ENCODE peak calls at places on chromosomes 11 and 22, in seven cellular contexts. T, O, S, N, I, R and P are unnamed samples.

GRCh38 chr11:116052603-116053537 is 548.7 kb upstream of the CADM1 start:
- DNase-seq in T (no peak), O (no peak), S (no peak), N (no peak), I (no peak), R (no peak), P (no peak)

GRCh38 chr22:24450600-24450999 is 23.2 kb downstream of the ADORA2A start:
- DNase-seq in T (no peak), O (no peak), S (no peak), N (no peak), I (no peak), R (no peak), P (no peak)

GRCh38 chr11:95456704-95457491 is 225.9 kb upstream of the SESN3 start:
- DNase-seq in T (no peak), O (no peak), S (no peak), N (no peak), I (no peak), R (no peak), P (no peak)

GRCh38 chr22:25643232-25644000 is 78.9 kb downstream of the GRK3 start:
- DNase-seq in T (no peak), O (no peak), S (no peak), N (no peak), I (no peak), R (no peak), P (no peak)

GRCh38 chr11:65646921-65647701 is 9.2 kb downstream of the SIPA1 start:
- DNase-seq in T (no peak), O (no peak), S (peak), N (no peak), I (peak), R (no peak), P (no peak)

GRCh38 chr11:63212742-63213141 is 30.7 kb downstream of the SLC22A25 start:
- DNase-seq in T (peak), O (peak), S (no peak), N (peak), I (peak), R (peak), P (peak)

GRCh38 chr11:94544832-94545640 is 1.3 kb downstream of the FUT4 start:
- DNase-seq in T (no peak), O (no peak), S (peak), N (no peak), I (no peak), R (peak), P (no peak)

GRCh38 chr11:115321602-115322289 is 182.5 kb downstream of the CADM1 start:
- DNase-seq in T (no peak), O (no peak), S (no peak), N (no peak), I (no peak), R (no peak), P (no peak)

GRCh38 chr11:2091786-2092463 is 47.3 kb downstream of the IGF2 start:
- DNase-seq in T (no peak), O (no peak), S (peak), N (no peak), I (no peak), R (no peak), P (no peak)

GRCh38 chr22:35564975-35565867 is 24.6 kb downstream of the RASD2 start:
- DNase-seq in T (no peak), O (no peak), S (no peak), N (no peak), I (no peak), R (no peak), P (no peak)

GRCh38 chr22:35446365-35446764 is 46.4 kb downstream of the MCM5 start:
- DNase-seq in T (no peak), O (no peak), S (no peak), N (no peak), I (no peak), R (no peak), P (peak)

GRCh38 chr11:75872887-75873416 is 57.9 kb downstream of the UVRAG start:
- DNase-seq in T (peak), O (no peak), S (no peak), N (no peak), I (no peak), R (no peak), P (no peak)

GRCh38 chr22:21026783-21027692 is 5.3 kb downstream of the SLC7A4 start:
- DNase-seq in T (no peak), O (no peak), S (no peak), N (no peak), I (no peak), R (no peak), P (no peak)

GRCh38 chr11:94106699-94107098 is 21.9 kb upstream of the PANX1 start:
- DNase-seq in T (no peak), O (no peak), S (no peak), N (no peak), I (no peak), R (no peak), P (no peak)

GRCh38 chr22:25403284-25403606 is 161.2 kb upstream of the GRK3 start:
- DNase-seq in T (no peak), O (no peak), S (no peak), N (no peak), I (no peak), R (no peak), P (no peak)

GRCh38 chr22:44387486-44387885 is 74.7 kb upstream of the SHISAL1 start:
- DNase-seq in T (no peak), O (no peak), S (no peak), N (no peak), I (no peak), R (no peak), P (no peak)

GRCh38 chr11:2537896-2538855 is 93.4 kb downstream of the KCNQ1 start:
- DNase-seq in T (no peak), O (no peak), S (peak), N (no peak), I (no peak), R (no peak), P (no peak)

GRCh38 chr11:67644042-67644441 is 4.5 kb upstream of the TBX10 start:
- DNase-seq in T (no peak), O (no peak), S (no peak), N (no peak), I (peak), R (no peak), P (peak)
- TF ChIP-seq CTCF in T (peak), O (peak), S (no peak), N (peak), I (no peak), R (peak), P (peak)

DNA sequence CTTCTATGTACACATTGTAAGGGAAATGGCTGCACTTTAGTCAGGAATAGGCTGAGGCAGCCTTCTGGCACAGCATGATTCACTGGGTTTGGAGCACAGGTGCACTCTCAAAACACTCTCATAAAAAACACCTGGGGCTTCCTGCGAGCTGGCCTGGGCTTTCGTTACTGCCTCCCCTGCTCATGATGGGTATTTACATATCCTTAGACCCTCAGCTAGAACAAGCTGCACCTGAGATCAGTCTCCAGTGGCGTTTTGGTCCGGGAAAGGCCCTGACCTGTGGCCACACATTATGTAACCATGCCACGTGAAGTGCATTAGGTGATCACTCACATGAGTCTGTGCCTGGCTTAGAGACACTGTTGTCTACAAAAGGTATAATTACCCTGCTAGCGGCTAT is 321.7 kb downstream of the TMEM135 start:
- DNase-seq in T (no peak), O (no peak), S (no peak), N (no peak), I (no peak), R (no peak), P (no peak)
- TF ChIP-seq CTCF in T (no peak), O (no peak), S (no peak), N (no peak), I (no peak), R (no peak), P (no peak)

GRCh38 chr11:74684661-74685060 is 46.6 kb downstream of the CHRDL2 start:
- DNase-seq in T (no peak), O (no peak), S (no peak), N (no peak), I (no peak), R (no peak), P (no peak)

GRCh38 chr11:74685338-74685737 is 45.9 kb downstream of the CHRDL2 start:
- DNase-seq in T (no peak), O (no peak), S (no peak), N (no peak), I (no peak), R (no peak), P (no peak)

GRCh38 chr11:74685905-74686304 is 45.3 kb downstream of the CHRDL2 start:
- DNase-seq in T (no peak), O (no peak), S (no peak), N (no peak), I (no peak), R (no peak), P (no peak)

GRCh38 chr11:74687237-74688005 is 43.8 kb downstream of the CHRDL2 start:
- DNase-seq in T (no peak), O (no peak), S (no peak), N (no peak), I (no peak), R (no peak), P (no peak)

GRCh38 chr11:74686792-74687191 is 44.4 kb downstream of the CHRDL2 start:
- DNase-seq in T (no peak), O (no peak), S (no peak), N (no peak), I (no peak), R (no peak), P (no peak)
- TF ChIP-seq CTCF in T (no peak), O (no peak), S (no peak), N (no peak), I (no peak), R (no peak), P (no peak)

GRCh38 chr11:87281496-87281895 is 243.8 kb downstream of the TMEM135 start:
- DNase-seq in T (no peak), O (no peak), S (no peak), N (no peak), I (peak), R (no peak), P (peak)
- TF ChIP-seq CTCF in T (no peak), O (no peak), S (no peak), N (no peak), I (peak), R (no peak), P (peak)

GRCh38 chr11:16252373-16252772 is 104.0 kb downstream of the SOX6 start:
- DNase-seq in T (no peak), O (peak), S (no peak), N (no peak), I (peak), R (no peak), P (peak)
- TF ChIP-seq CTCF in T (no peak), O (no peak), S (peak), N (no peak), I (no peak), R (peak), P (no peak)

GRCh38 chr11:8776209-8776608 is 93.6 kb downstream of the RPL27A start:
- DNase-seq in T (no peak), O (no peak), S (no peak), N (no peak), I (no peak), R (no peak), P (no peak)

GRCh38 chr11:8775341-8776133 is 92.9 kb downstream of the RPL27A start:
- DNase-seq in T (no peak), O (no peak), S (peak), N (no peak), I (no peak), R (no peak), P (no peak)

GRCh38 chr11:8773125-8773524 is 90.5 kb downstream of the RPL27A start:
- DNase-seq in T (no peak), O (no peak), S (no peak), N (no peak), I (no peak), R (no peak), P (no peak)

GRCh38 chr11:8772571-8772970 is 90.0 kb downstream of the RPL27A start:
- DNase-seq in T (no peak), O (no peak), S (no peak), N (no peak), I (no peak), R (no peak), P (no peak)

GRCh38 chr11:8773916-8774537 is 91.4 kb downstream of the RPL27A start:
- DNase-seq in T (peak), O (no peak), S (no peak), N (no peak), I (no peak), R (no peak), P (no peak)
- TF ChIP-seq CTCF in T (no peak), O (no peak), S (no peak), N (no peak), I (no peak), R (no peak), P (no peak)

GRCh38 chr11:114080769-114081168 is 21.3 kb downstream of the ZBTB16 start:
- DNase-seq in T (no peak), O (no peak), S (no peak), N (no peak), I (no peak), R (no peak), P (no peak)

GRCh38 chr11:114078423-114078822 is 18.9 kb downstream of the ZBTB16 start:
- DNase-seq in T (no peak), O (no peak), S (no peak), N (no peak), I (no peak), R (no peak), P (no peak)

GRCh38 chr11:114081641-114082414 is 22.3 kb downstream of the ZBTB16 start:
- DNase-seq in T (no peak), O (no peak), S (no peak), N (no peak), I (no peak), R (no peak), P (peak)

GRCh38 chr11:114079406-114080072 is 20.0 kb downstream of the ZBTB16 start:
- DNase-seq in T (no peak), O (no peak), S (no peak), N (no peak), I (no peak), R (no peak), P (no peak)

GRCh38 chr11:114080219-114080618 is 20.7 kb downstream of the ZBTB16 start:
- DNase-seq in T (no peak), O (no peak), S (no peak), N (no peak), I (no peak), R (no peak), P (peak)
- TF ChIP-seq CTCF in T (no peak), O (no peak), S (no peak), N (no peak), I (no peak), R (no peak), P (no peak)

DNA sequence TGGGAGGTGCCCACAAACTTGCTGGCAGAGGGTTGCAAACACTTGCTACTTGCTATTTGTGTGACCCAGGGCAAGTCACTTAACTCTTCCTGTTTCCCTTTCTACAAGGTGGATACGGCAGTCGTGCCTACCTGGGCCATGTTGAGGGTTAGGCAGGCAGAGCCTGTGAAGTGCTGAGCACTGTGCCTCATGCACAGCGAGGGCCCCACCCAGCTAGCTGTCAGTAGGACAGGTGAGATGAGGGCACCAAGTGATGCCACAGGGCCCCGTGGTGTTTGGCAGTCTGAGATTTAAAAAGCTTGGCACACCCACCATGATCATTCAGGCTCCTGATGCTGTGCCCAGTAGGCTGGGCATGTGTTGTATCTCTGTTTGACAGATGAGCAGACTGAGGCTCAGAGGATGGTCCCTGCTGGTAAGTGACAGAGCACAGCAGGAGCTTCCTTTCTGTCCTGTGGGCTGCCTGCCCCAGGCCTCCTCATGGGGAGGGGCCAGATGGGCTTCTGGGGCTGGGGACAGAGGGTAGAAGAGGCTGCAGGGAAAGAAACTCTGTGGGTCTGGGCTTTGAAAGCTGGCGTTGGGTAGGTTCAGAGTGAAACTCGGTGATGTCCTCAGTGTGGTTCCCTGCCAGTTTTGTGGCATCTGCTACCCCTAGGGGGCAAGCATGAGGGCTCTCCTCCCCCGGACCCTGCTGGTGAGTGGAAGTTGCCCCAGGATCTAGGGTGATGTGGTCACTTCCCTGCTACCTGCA is 59.3 kb downstream of the TSPAN18 start:
- DNase-seq in T (no peak), O (peak), S (no peak), N (peak), I (peak), R (no peak), P (no peak)
- TF ChIP-seq CTCF in T (peak), O (no peak), S (no peak), N (peak), I (no peak), R (peak), P (no peak)